ENCODE peak calls at places on chromosomes 4 and X, in six cellular contexts. N is stimulated activated CD8-positive, alpha-beta memory T cell treated with anti-CD3 and anti-CD28 coated beads, Interleukin-4, amount 100 ng/mL, for 4 hours; J is activated CD4-positive, CD25-positive, alpha-beta regulatory T cell treated with anti-CD3 and anti-CD28 coated beads, Interleukin-2, amount 50 U/mL, for 72 hours; B is Jurkat, Clone E6-1; T is smooth muscle cell of the brain vasculature; E is EL. C is an unnamed sample.

GRCh38 chr4:95835672-95836071 is 4.2 kb upstream of the PDHA2 start:
- DNase-seq in N (no peak), J (no peak), B (peak), T (no peak), E (no peak), C (no peak)

GRCh38 chrX:40152706-40153334 is 55.1 kb upstream of the BCOR start:
- DNase-seq in N (no peak), J (no peak), E (peak), B (no peak), T (no peak), C (no peak)

GRCh38 chr4:46931981-46932380 is 22.9 kb upstream of the COX7B2 start:
- DNase-seq in B (peak), T (peak), N (no peak), E (peak), J (no peak), C (peak)

GRCh38 chr4:26349496-26349895 is 28.7 kb downstream of the RBPJ start:
- DNase-seq in E (no peak), T (no peak), B (no peak), J (no peak), N (no peak), C (no peak)

GRCh38 chrX:3712870-3713224 is 602 bp downstream of the PRKX start:
- DNase-seq in N (no peak), E (no peak), T (no peak), B (no peak), J (no peak), C (no peak)

GRCh38 chrX:97524997-97525396 is 641.3 kb downstream of the RPA4 start:
- DNase-seq in B (no peak), J (no peak), N (no peak), T (no peak), E (peak), C (peak)

GRCh38 chr4:12488672-12489071 is 995.5 kb downstream of the RAB28 start:
- DNase-seq in J (no peak), B (no peak), N (no peak), T (no peak), E (no peak), C (no peak)

GRCh38 chr4:128570380-128570779 is 239.1 kb upstream of the JADE1 start:
- DNase-seq in N (no peak), J (no peak), T (no peak), E (peak), B (no peak), C (peak)

GRCh38 chr4:3115637-3116300 is 41.3 kb downstream of the HTT start:
- DNase-seq in B (no peak), N (no peak), J (no peak), T (no peak), E (peak), C (no peak)

GRCh38 chr4:183493246-183493645 is 11.6 kb upstream of the ING2 start:
- DNase-seq in J (no peak), B (no peak), E (no peak), T (no peak), N (no peak), C (no peak)

GRCh38 chr4:19961092-19961491 is 290.6 kb upstream of the SLIT2 start:
- DNase-seq in T (no peak), B (no peak), J (no peak), N (no peak), E (peak), C (no peak)

GRCh38 chrX:131741103-131741581 is 197.3 kb downstream of the OR13H1 start:
- DNase-seq in N (no peak), J (peak), E (no peak), B (no peak), T (no peak), C (no peak)

GRCh38 chr4:121789470-121789869 is 11.7 kb upstream of the EXOSC9 start:
- DNase-seq in N (no peak), B (no peak), T (no peak), J (no peak), E (peak), C (no peak)